ENCODE peak calls at places on chromosomes 4 and X, in seven cellular contexts. Q is NCI-H2227 treated with DMSO at 0.1 percent for 48 hours; E is stimulated activated CD4-positive, alpha-beta T cell treated with anti-CD3 and anti-CD28 coated beads, Interleukin-4, amount 100 ng/mL, for 1 hour; T is endothelial cell; H is right atrium auricular region; K is CMK; J is cardiac fibroblast. D is an unnamed sample.

GRCh38 chr4:70945046-70945445 is 42.9 kb downstream of the MOB1B start:
- DNase-seq in K (no peak), H (no peak), T (no peak), E (no peak), Q (no peak), J (no peak), D (no peak)

GRCh38 chrX:40573763-40574162 is 7.0 kb upstream of the ATP6AP2 start:
- DNase-seq in Q (peak; percentile 3), E (peak; percentile 16), T (no peak), H (no peak), K (peak; percentile 35), J (peak; percentile 37), D (no peak)

GRCh38 chrX:71581210-71581609 is 3.0 kb downstream of the GCNA start:
- DNase-seq in J (no peak), H (no peak), T (no peak), K (no peak), E (no peak), Q (no peak), D (no peak)

GRCh38 chr4:119652978-119653377 is 24.4 kb upstream of the PDE5A start:
- DNase-seq in K (no peak), H (no peak), E (no peak), T (no peak), J (peak; percentile 63), Q (no peak), D (no peak)

GRCh38 chr4:165668694-165669093 is 204.3 kb upstream of the TLL1 start:
- DNase-seq in H (no peak), J (peak; percentile 48), Q (no peak), E (no peak), T (no peak), K (no peak), D (no peak)

GRCh38 chrX:78314561-78314960 is 12.8 kb downstream of the CYSLTR1 start:
- DNase-seq in K (no peak), H (no peak), E (peak; percentile 16), J (no peak), T (no peak), Q (no peak), D (no peak)

GRCh38 chr4:82833696-82834313 is 35.2 kb upstream of the SCD5 start:
- DNase-seq in J (peak; percentile 88), Q (no peak), K (no peak), E (no peak), H (no peak), T (no peak), D (no peak)

GRCh38 chrX:85544609-85545008 is 165.1 kb upstream of the POF1B start:
- DNase-seq in J (peak; percentile 5), H (no peak), E (no peak), K (no peak), T (no peak), Q (no peak), D (no peak)

GRCh38 chrX:103464071-103464773 is 55.1 kb downstream of the RAB40A start:
- DNase-seq in J (peak; percentile 64), Q (peak; percentile 22), T (peak; percentile 22), E (peak; percentile 4), H (no peak), K (no peak), D (no peak)

D was measured in vagina.